ENCODE peak calls at places on chromosomes 6 and 20, in nine cellular contexts. B is CD14-positive monocyte, H is A549, U is tibial nerve, O is AG09319, A is fibroblast of the aortic adventitia, T is spleen, S is heart right ventricle, M is endodermal cell. Z is an unnamed sample.

GRCh38 chr20:32181606-32182005 is 25.9 kb downstream of the PLAGL2 start:
- DNase-seq in B (no peak), H (no peak), U (no peak), O (no peak), A (no peak), T (no peak), S (no peak), M (no peak), Z (no peak)

GRCh38 chr6:108764580-108764950 is 83.7 kb upstream of the ARMC2 start:
- DNase-seq in B (no peak), H (no peak), U (no peak), O (no peak), A (no peak), T (no peak), S (no peak), M (no peak), Z (no peak)

GRCh38 chr6:116087437-116088027 is 13.1 kb upstream of the NT5DC1 start:
- DNase-seq in B (no peak), H (no peak), U (no peak), O (peak; percentile 18), A (peak; percentile 47), T (no peak), S (no peak), M (no peak), Z (no peak)

GRCh38 chr6:162404926-162405325 is 322.6 kb downstream of the PRKN start:
- DNase-seq in B (no peak), H (no peak), U (no peak), O (no peak), A (no peak), T (no peak), S (no peak), M (no peak), Z (no peak)

GRCh38 chr20:51014797-51015722 is 7.8 kb downstream of the KCNG1 start:
- DNase-seq in B (no peak), H (peak; percentile 59), U (no peak), O (no peak), A (peak; percentile 67), T (peak; percentile 59), S (peak; percentile 15), M (peak; percentile 95), Z (peak; percentile 64)

GRCh38 chr6:51077967-51078518 is 259.4 kb downstream of the TFAP2B start:
- DNase-seq in B (no peak), H (no peak), U (no peak), O (no peak), A (no peak), T (no peak), S (no peak), M (peak; percentile 86), Z (no peak)

GRCh38 chr6:160337301-160337700 is 10.9 kb upstream of the SLC22A3 start:
- DNase-seq in B (no peak), H (peak; percentile 51), U (no peak), O (no peak), A (peak; percentile 25), T (no peak), S (no peak), M (no peak), Z (no peak)

GRCh38 chr6:160439751-160440150 is 91.6 kb downstream of the SLC22A3 start:
- DNase-seq in B (no peak), H (no peak), U (no peak), O (no peak), A (no peak), T (no peak), S (peak; percentile 41), M (no peak), Z (no peak)

GRCh38 chr20:62617711-62618483 is 24.4 kb upstream of the SLCO4A1 start:
- DNase-seq in B (peak; percentile 95), H (no peak), U (no peak), O (no peak), A (no peak), T (peak; percentile 93), S (peak; percentile 51), M (no peak), Z (peak; percentile 70)

GRCh38 chr6:126513198-126513597 is 173.3 kb downstream of the CENPW start:
- DNase-seq in B (no peak), H (no peak), U (no peak), O (no peak), A (no peak), T (no peak), S (no peak), M (no peak), Z (no peak)

GRCh38 chr6:81741689-81742088 is 10.8 kb downstream of the TENT5A start:
- DNase-seq in B (no peak), H (no peak), U (no peak), O (no peak), A (no peak), T (no peak), S (no peak), M (no peak), Z (no peak)

GRCh38 chr6:120083186-120083585 is 733.6 kb upstream of the MAN1A1 start:
- DNase-seq in B (no peak), H (no peak), U (no peak), O (no peak), A (no peak), T (no peak), S (no peak), M (no peak), Z (no peak)

GRCh38 chr20:59785986-59786753 is 147.3 kb downstream of the SYCP2 start:
- DNase-seq in B (no peak), H (no peak), U (no peak), O (no peak), A (no peak), T (no peak), S (no peak), M (peak; percentile 32), Z (peak; percentile 8)

GRCh38 chr20:24395151-24395550 is 74.3 kb upstream of the SYNDIG1 start:
- DNase-seq in B (no peak), H (no peak), U (no peak), O (no peak), A (no peak), T (no peak), S (no peak), M (no peak), Z (no peak)

GRCh38 chr6:125124250-125124777 is 29.3 kb upstream of the TPD52L1 start:
- DNase-seq in B (no peak), H (peak; percentile 77), U (no peak), O (no peak), A (no peak), T (no peak), S (no peak), M (no peak), Z (no peak)

GRCh38 chr6:155040946-155041345 is 45.8 kb downstream of the TIAM2 start:
- DNase-seq in B (no peak), H (no peak), U (no peak), O (no peak), A (no peak), T (no peak), S (no peak), M (no peak), Z (no peak)

GRCh38 chr6:151647871-151648639 is 154.2 kb downstream of the CCDC170 start:
- DNase-seq in B (no peak), H (peak; percentile 24), U (no peak), O (no peak), A (peak; percentile 4), T (no peak), S (no peak), M (peak; percentile 96), Z (no peak)
- TF ChIP-seq CTCF in B (no peak), H (peak; percentile 24), U (no peak), O (peak; percentile 10), A (peak; percentile 24), T (no peak), S (no peak), M (peak; percentile 76), Z (no peak)

DNA sequence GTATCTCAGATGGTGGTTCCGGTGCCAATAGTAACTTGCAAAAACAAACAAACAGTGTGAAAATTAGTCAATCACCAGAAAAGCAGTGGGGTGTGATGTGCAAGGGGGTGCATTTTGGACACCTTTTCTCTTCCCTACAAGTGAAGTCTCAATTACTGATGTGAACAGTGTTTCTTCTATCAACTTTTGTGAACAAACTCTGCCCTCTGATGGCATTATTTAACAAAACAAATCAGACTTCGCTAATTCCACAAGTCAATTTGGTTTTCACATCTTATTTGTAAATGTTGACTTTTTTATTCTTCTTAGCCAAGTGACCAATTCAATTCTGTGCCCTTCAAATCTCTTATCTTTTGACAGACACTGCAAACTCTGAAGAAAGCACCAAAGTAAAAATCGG is 212.2 kb downstream of the UST start:
- DNase-seq in B (no peak), H (no peak), U (no peak), O (no peak), A (peak; percentile 37), T (no peak), S (no peak), M (no peak), Z (no peak)
- TF ChIP-seq CTCF in B (no peak), H (no peak), U (no peak), O (no peak), A (no peak), T (no peak), S (no peak), M (peak; percentile 12), Z (no peak)

GRCh38 chr6:158191769-158192168 is 23.6 kb downstream of the GTF2H5 start:
- DNase-seq in B (no peak), H (no peak), U (no peak), O (no peak), A (no peak), T (no peak), S (no peak), M (no peak), Z (no peak)

GRCh38 chr6:158185729-158186456 is 17.7 kb downstream of the GTF2H5 start:
- DNase-seq in B (no peak), H (no peak), U (no peak), O (no peak), A (peak; percentile 64), T (no peak), S (no peak), M (no peak), Z (no peak)

GRCh38 chr6:158184598-158184997 is 16.4 kb downstream of the GTF2H5 start:
- DNase-seq in B (no peak), H (no peak), U (no peak), O (no peak), A (peak; percentile 74), T (no peak), S (no peak), M (no peak), Z (no peak)

GRCh38 chr6:158191032-158191431 is 22.9 kb downstream of the GTF2H5 start:
- DNase-seq in B (no peak), H (no peak), U (no peak), O (no peak), A (no peak), T (no peak), S (no peak), M (no peak), Z (no peak)

DNA sequence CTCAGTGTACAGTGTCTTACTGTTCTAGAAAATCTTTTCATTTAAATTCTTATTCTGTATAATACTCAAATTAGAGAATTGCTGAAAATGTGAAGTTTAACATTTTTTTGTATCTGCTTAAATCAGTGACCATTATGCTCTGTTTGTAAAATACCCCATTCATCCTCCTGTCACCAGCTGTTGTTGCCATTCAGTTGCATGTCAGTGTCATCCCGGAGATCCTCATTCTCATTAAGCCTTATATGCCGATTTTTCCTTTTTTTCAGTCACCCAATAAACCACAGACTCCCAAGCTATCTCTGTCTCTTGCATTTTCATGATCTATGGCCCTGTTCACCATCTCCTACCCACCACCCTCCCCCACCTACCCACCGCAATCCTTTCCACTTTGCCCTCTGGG is 20.4 kb downstream of the GTF2H5 start:
- DNase-seq in B (no peak), H (no peak), U (no peak), O (no peak), A (no peak), T (no peak), S (no peak), M (no peak), Z (no peak)
- TF ChIP-seq CTCF in B (no peak), H (no peak), U (no peak), O (no peak), A (no peak), T (no peak), S (no peak), M (no peak), Z (no peak)

GRCh38 chr20:1734269-1734858 is 76.8 kb upstream of the SIRPG start:
- DNase-seq in B (no peak), H (peak; percentile 35), U (no peak), O (no peak), A (peak; percentile 17), T (no peak), S (no peak), M (no peak), Z (peak; percentile 59)
- TF ChIP-seq CTCF in B (peak; percentile 43), H (peak; percentile 32), U (no peak), O (no peak), A (no peak), T (no peak), S (peak; percentile 16), M (peak; percentile 28), Z (peak; percentile 32)

Z was measured in GM13976.